ENCODE peak calls at places on chromosomes 11 and 22, in six cellular contexts. E is B cell, T is endothelial cell, L is cardiac muscle cell, K is fibroblast of mammary gland, U is Panc1. G is an unnamed sample.

GRCh38 chr11:64449381-64450167 is 90.6 kb downstream of the RPS6KA4 start:
- DNase-seq in U (peak), K (peak), T (peak), L (peak), E (peak), G (no peak)

GRCh38 chr11:65712633-65713076 is 603 bp downstream of the KAT5 start:
- DNase-seq in L (no peak), E (no peak), K (no peak), T (no peak), U (no peak), G (no peak)

GRCh38 chr11:121891134-121891533 is 224.9 kb downstream of the BLID start:
- DNase-seq in E (no peak), T (no peak), L (no peak), K (no peak), U (no peak), G (no peak)

GRCh38 chr22:11627798-11628650 is 3900.0 kb upstream of the OR11H1 start:
- DNase-seq in K (no peak), U (no peak), L (no peak), T (no peak), E (no peak), G (no peak)

GRCh38 chr22:17699696-17700330 is 61.3 kb downstream of the BCL2L13 start:
- DNase-seq in E (no peak), L (no peak), U (no peak), T (no peak), K (no peak), G (no peak)

GRCh38 chr22:36332623-36333331 is 55.0 kb downstream of the MYH9 start:
- DNase-seq in U (no peak), L (peak), K (peak), T (peak), E (no peak), G (no peak)

GRCh38 chr11:19403196-19403895 is 162.6 kb upstream of the E2F8 start:
- DNase-seq in E (no peak), T (no peak), L (no peak), K (no peak), U (no peak), G (no peak)

GRCh38 chr22:29524440-29525191 is 28.9 kb downstream of the THOC5 start:
- DNase-seq in T (peak), U (peak), E (peak), L (peak), K (peak), G (no peak)

GRCh38 chr22:44539467-44540063 is 41.5 kb upstream of the RTL6 start:
- DNase-seq in K (no peak), U (no peak), L (no peak), E (no peak), T (no peak), G (no peak)

GRCh38 chr11:13102865-13103539 is 93.9 kb downstream of the RASSF10 start:
- DNase-seq in K (no peak), L (no peak), T (no peak), U (no peak), E (no peak), G (no peak)

GRCh38 chr11:72711141-72711540 is 36.9 kb upstream of the PDE2A start:
- DNase-seq in K (no peak), U (no peak), T (no peak), E (no peak), L (no peak), G (no peak)

GRCh38 chr11:60762851-60763691 is 6.4 kb downstream of the MS4A15 start:
- DNase-seq in T (no peak), U (no peak), L (peak), K (no peak), E (peak), G (no peak)

GRCh38 chr11:15213471-15214231 is 98.9 kb downstream of the INSC start:
- DNase-seq in L (no peak), U (no peak), T (no peak), K (no peak), E (no peak), G (no peak)

GRCh38 chr22:45945621-45946020 is 31.3 kb downstream of the WNT7B start:
- DNase-seq in L (no peak), K (no peak), U (no peak), T (no peak), E (no peak), G (no peak)

GRCh38 chr11:112523477-112523876 is 262.8 kb upstream of the PLET1 start:
- DNase-seq in T (no peak), K (peak), E (no peak), L (peak), U (no peak), G (no peak)

GRCh38 chr22:29520851-29521250 is 32.7 kb downstream of the THOC5 start:
- DNase-seq in K (peak), T (no peak), U (no peak), E (no peak), L (no peak), G (no peak)

GRCh38 chr11:43574949-43575915 is 105.3 kb upstream of the HSD17B12 start:
- DNase-seq in L (peak), E (no peak), K (peak), T (no peak), U (no peak), G (no peak)

GRCh38 chr22:27331526-27332281 is 469.9 kb downstream of the MN1 start:
- DNase-seq in E (no peak), K (peak), L (peak), U (no peak), T (peak), G (no peak)

GRCh38 chr11:30504468-30504867 is 81.7 kb downstream of the MPPED2 start:
- DNase-seq in T (no peak), E (no peak), U (no peak), K (no peak), L (no peak), G (no peak)

GRCh38 chr11:30510750-30511149 is 75.4 kb downstream of the MPPED2 start:
- DNase-seq in E (no peak), T (no peak), L (no peak), K (no peak), U (no peak), G (no peak)

GRCh38 chr11:30511408-30511807 is 74.7 kb downstream of the MPPED2 start:
- DNase-seq in U (no peak), E (no peak), L (no peak), K (no peak), T (no peak), G (no peak)

GRCh38 chr11:30505603-30506002 is 80.5 kb downstream of the MPPED2 start:
- DNase-seq in T (no peak), L (no peak), K (no peak), U (no peak), E (no peak), G (no peak)

DNA sequence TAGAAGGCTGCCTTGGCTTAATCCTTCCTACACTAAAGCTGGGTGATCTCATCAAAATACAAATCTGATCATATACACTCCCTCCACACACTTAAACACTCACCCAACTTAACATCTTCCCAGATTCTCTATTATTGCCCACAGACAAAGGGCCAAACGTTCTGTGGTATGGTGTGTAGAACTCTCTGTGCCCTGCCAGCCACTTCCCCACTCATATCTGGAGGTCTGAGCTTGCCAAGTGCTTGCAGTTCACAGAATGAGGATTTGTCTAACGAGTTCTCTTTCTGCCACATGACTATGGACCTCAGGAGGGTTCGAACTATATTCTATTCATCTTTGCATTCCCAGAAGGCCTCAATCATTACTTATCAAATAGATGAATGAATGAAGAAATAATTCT is 77.6 kb downstream of the MPPED2 start:
- DNase-seq in T (no peak), E (no peak), U (no peak), K (no peak), L (no peak), G (no peak)
- TF ChIP-seq CTCF in T (no peak), E (no peak), U (no peak), K (no peak), L (no peak), G (no peak)

GRCh38 chr11:68353118-68353517 is 40.7 kb downstream of the LRP5 start:
- DNase-seq in U (no peak), T (no peak), K (no peak), E (no peak), L (no peak), G (no peak)

GRCh38 chr11:68353669-68354068 is 41.3 kb downstream of the LRP5 start:
- DNase-seq in K (no peak), U (no peak), L (no peak), E (no peak), T (no peak), G (no peak)

GRCh38 chr11:68350759-68351449 is 38.5 kb downstream of the LRP5 start:
- DNase-seq in K (no peak), T (no peak), L (no peak), E (no peak), U (no peak), G (no peak)

GRCh38 chr11:68352591-68352990 is 40.2 kb downstream of the LRP5 start:
- DNase-seq in T (no peak), K (no peak), U (peak), L (no peak), E (no peak), G (no peak)

DNA sequence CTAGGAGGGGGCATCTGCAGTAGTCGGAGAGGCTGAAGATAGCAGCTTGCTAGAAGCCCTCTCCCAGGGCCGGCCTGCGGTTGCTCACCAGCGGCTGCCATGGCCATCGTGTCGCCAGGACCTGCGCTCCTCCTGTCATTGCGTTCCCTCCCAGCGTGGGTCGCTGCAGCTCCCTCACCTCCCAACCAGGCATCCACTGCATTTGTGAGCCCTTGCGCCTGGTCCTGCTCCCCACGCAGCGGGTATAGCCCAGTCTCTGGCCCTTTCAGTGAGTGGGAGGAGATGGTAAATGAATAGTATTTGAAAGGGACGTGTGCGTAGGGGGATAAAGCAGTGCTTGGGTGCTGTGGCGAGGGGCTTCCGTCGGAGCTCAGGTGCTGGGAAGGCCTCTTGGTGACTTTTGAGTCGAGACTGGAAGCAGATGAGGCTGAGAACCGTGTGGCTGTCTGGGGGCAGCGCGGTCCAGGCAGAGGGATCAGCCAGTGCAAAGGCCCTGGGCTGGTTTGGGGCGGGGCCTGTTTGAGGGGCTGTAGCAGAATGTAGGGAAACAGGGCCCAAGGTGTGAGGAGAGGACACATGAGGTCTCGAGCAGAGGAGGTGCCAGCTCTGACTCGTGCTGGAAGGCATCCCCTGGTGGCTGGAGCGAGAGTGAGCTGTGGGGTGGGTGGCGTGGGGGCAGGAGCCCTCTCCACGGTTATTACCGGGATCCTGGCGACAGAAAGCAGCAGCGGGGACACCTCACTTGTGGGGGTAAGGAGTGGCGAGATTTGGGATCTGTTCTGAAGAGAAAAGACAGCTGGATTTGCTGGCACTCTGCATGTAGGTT is 39.3 kb downstream of the LRP5 start:
- DNase-seq in L (no peak), K (no peak), T (no peak), E (no peak), U (no peak), G (no peak)
- TF ChIP-seq CTCF in L (no peak), K (no peak), T (no peak), E (no peak), U (no peak), G (no peak)

DNA sequence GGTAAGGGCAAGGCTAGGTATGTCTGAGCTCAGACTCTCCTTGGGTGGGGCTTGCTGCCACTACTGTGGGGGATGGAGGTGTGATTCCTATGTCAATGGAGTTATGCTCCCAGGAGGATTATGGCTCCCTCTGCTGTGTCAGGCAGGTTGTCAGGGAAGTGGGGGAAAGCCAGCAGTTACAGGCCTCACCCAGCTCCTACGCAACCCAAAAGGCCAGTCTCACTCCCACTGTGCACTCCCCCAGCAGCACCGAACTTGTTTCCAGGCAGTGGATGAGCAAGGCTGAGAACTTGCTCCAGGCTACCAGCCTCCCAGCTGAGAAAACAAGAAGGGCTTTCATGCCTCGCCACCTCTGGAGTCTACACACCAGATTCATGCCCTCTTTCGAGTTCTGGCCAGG is 18.2 kb downstream of the C11orf91 start:
- DNase-seq in E (no peak), T (no peak), U (no peak), K (no peak), L (no peak), G (no peak)
- TF ChIP-seq CTCF in E (no peak), T (no peak), U (no peak), K (no peak), L (peak), G (peak)

GRCh38 chr11:73759520-73760065 is 1.3 kb downstream of the RAB6A start:
- DNase-seq in L (no peak), U (no peak), K (peak), E (no peak), T (no peak), G (no peak)
- TF ChIP-seq CTCF in L (peak), U (no peak), K (peak), E (no peak), T (no peak), G (peak)

GRCh38 chr11:75525433-75526191 is at the start of gene GDPD5:
- DNase-seq in L (peak), T (peak), U (no peak), K (peak), E (peak), G (no peak)
- TF ChIP-seq CTCF in L (peak), T (peak), U (peak), K (no peak), E (peak), G (peak)

GRCh38 chr11:102518296-102519094 is 12.1 kb downstream of the MMP7 start:
- DNase-seq in E (no peak), L (no peak), T (no peak), U (no peak), K (no peak), G (no peak)
- TF ChIP-seq CTCF in E (no peak), L (no peak), T (no peak), U (peak), K (peak), G (no peak)

GRCh38 chr22:40818192-40818746 is 877 bp downstream of the SLC25A17 start:
- DNase-seq in E (no peak), L (no peak), K (no peak), U (no peak), T (no peak), G (no peak)

GRCh38 chr22:40817737-40818136 is 1.4 kb downstream of the SLC25A17 start:
- DNase-seq in T (no peak), K (no peak), E (no peak), U (no peak), L (no peak), G (no peak)

GRCh38 chr22:40813912-40814315 is 5.2 kb downstream of the SLC25A17 start:
- DNase-seq in L (no peak), E (no peak), T (no peak), U (no peak), K (no peak), G (no peak)

GRCh38 chr22:40819741-40820140 is 595 bp upstream of the SLC25A17 start:
- DNase-seq in E (no peak), L (no peak), U (no peak), T (no peak), K (peak), G (no peak)

GRCh38 chr22:40818747-40819662 is at the start of gene SLC25A17:
- DNase-seq in U (no peak), E (peak), L (peak), K (peak), T (peak), G (no peak)
- TF ChIP-seq CTCF in U (no peak), E (peak), L (peak), K (peak), T (no peak), G (peak)

G was measured in BJ.